ENCODE peak calls at places on chromosomes 3 and 15, in six cellular contexts. G, E, F, O, N and T are unnamed samples. For H3K9me2 and H3F3A, the result is how much of the 10 kb centered on the place peaks cover.

GRCh38 chr15:75530169-75530568 is 48.9 kb downstream of the PTPN9 start:
- DNase-seq in G (no peak), E (no peak), F (no peak), O (no peak), N (no peak), T (no peak)

GRCh38 chr3:152564454-152564853 is 270.5 kb upstream of the P2RY1 start:
- DNase-seq in G (no peak), E (no peak), F (no peak), O (no peak), N (no peak), T (no peak)

GRCh38 chr3:189502256-189502655 is 128.9 kb upstream of the TP63 start:
- DNase-seq in G (no peak), E (no peak), F (no peak), O (peak), N (no peak), T (no peak)

GRCh38 chr15:58269455-58270414 is 131.6 kb downstream of the AQP9 start:
- DNase-seq in G (peak), E (peak), F (peak), O (peak), N (peak), T (peak)

GRCh38 chr3:193941486-193941885 is 194.5 kb upstream of the HES1 start:
- DNase-seq in G (no peak), E (no peak), F (no peak), O (no peak), N (no peak), T (no peak)

GRCh38 chr3:4977001-4977888 is 2.0 kb upstream of the BHLHE40 start:
- DNase-seq in G (peak), E (peak), F (peak), O (peak), N (peak), T (peak)

GRCh38 chr15:35719964-35720507 is 174.1 kb upstream of the DPH6 start:
- DNase-seq in G (peak), E (no peak), F (peak), O (no peak), N (no peak), T (no peak)

GRCh38 chr3:139173372-139174108 is 128.8 kb upstream of the PRR23C start:
- DNase-seq in G (peak), E (no peak), F (peak), O (peak), N (no peak), T (no peak)

GRCh38 chr3:138945646-138946553 is 1.0 kb downstream of the FOXL2 start:
- DNase-seq in G (no peak), E (peak), F (peak), O (no peak), N (peak), T (no peak)

DNA sequence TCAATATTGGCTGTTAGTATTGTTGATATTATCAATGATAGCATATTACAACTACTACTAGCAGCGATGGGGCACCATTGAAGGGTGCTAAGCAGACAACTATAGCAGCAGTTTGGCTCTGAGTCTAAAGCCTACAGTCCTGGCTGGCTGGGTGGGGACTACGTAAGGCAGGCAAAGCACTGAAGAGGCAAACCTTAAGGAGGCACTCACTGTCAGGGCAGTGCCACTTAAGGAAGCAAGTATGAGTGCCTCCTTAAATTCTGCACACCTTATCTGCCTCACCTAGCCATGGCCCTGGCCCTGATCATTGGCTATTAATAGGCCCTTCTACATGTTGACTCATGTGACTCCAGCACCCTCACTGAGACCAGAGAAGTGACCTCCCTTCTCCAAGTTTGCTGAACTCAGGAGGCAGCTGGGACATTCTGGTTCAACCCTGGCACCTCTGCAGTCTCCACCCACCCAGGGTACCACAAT is 20.6 kb downstream of the CDCP1 start:
- DNase-seq in G (peak), E (no peak), F (no peak), O (peak), N (no peak), T (peak)
- H3K9me2 ChIP-seq in G (under half), E (under half), F (under half), O (under half), N (under half), T (under half)

GRCh38 chr3:125051715-125052581 is 3.8 kb downstream of the HEG1 start:
- DNase-seq in G (peak), E (peak), F (peak), O (no peak), N (no peak), T (no peak)
- H3F3A ChIP-seq in G (under half), E (under half), F (half or more), O (under half), N (under half), T (under half)

DNA sequence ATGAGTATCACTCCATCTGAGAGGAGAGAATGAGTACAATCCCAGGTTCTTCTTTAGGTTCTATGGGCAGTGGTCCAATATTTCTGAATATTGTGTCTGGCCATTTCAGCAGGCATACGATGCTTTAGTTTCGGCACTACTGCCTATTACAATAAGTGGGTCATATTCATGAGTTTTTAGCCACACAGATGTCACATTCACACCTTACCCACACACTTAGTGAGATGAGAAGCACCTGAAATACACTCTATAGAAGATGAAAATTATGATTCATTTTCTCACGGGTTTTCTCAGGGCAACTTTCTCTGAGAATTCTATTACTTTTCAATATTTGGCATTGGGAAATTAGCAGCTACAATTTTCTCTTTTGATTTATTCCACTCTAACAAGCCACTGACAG is 132.2 kb downstream of the TGFBR2 start:
- DNase-seq in G (no peak), E (no peak), F (no peak), O (no peak), N (no peak), T (no peak)
- H3K9me2 ChIP-seq in G (under half), E (under half), F (under half), O (under half), N (under half), T (under half)

GRCh38 chr3:63970596-63971468 is 52.5 kb downstream of the PSMD6 start:
- DNase-seq in G (no peak), E (peak), F (peak), O (no peak), N (no peak), T (no peak)
- H3F3A ChIP-seq in G (under half), E (under half), F (half or more), O (under half), N (under half), T (under half)